ENCODE peak calls at places on chromosomes 4 and X, in seven cellular contexts. X is LoVo, A is hepatocyte, Z is COR-L47, B is KBM-7, D is thyroid gland, T is AG04449. R is an unnamed sample.

GRCh38 chrX:9942086-9942485 is 25.1 kb upstream of the CLDN34 start:
- DNase-seq in X (no peak), A (no peak), Z (no peak), B (peak; percentile 92), D (no peak), T (no peak), R (no peak)

GRCh38 chrX:119238557-119238956 is 2.5 kb downstream of the PGRMC1 start:
- DNase-seq in X (no peak), A (no peak), Z (no peak), B (no peak), D (no peak), T (no peak), R (no peak)

GRCh38 chr4:39043058-39043696 is 11.0 kb upstream of the TMEM156 start:
- DNase-seq in X (peak; percentile 44), A (peak; percentile 36), Z (no peak), B (no peak), D (no peak), T (no peak), R (peak; percentile 94)

GRCh38 chrX:121336831-121337421 is 289.5 kb downstream of the GLUD2 start:
- DNase-seq in X (no peak), A (no peak), Z (peak; percentile 6), B (no peak), D (no peak), T (no peak), R (no peak)

GRCh38 chr4:70402762-70403161 is 5.0 kb downstream of the OPRPN start:
- DNase-seq in X (no peak), A (no peak), Z (no peak), B (no peak), D (no peak), T (no peak), R (no peak)

GRCh38 chr4:156291317-156291716 is 337.7 kb upstream of the CTSO start:
- DNase-seq in X (no peak), A (peak; percentile 19), Z (no peak), B (no peak), D (no peak), T (no peak), R (no peak)

GRCh38 chr4:71187399-71188196 is 151.2 kb upstream of the SLC4A4 start:
- DNase-seq in X (no peak), A (peak; percentile 37), Z (no peak), B (peak; percentile 20), D (peak; percentile 66), T (no peak), R (no peak)

GRCh38 chr4:17681921-17682566 is 67.6 kb downstream of the MED28 start:
- DNase-seq in X (no peak), A (no peak), Z (no peak), B (no peak), D (no peak), T (no peak), R (no peak)

GRCh38 chr4:33512397-33512796 is 2731.9 kb downstream of the ARAP2 start:
- DNase-seq in X (no peak), A (no peak), Z (no peak), B (peak; percentile 61), D (no peak), T (no peak), R (no peak)

GRCh38 chr4:139728840-139729239 is 63.2 kb downstream of the MGST2 start:
- DNase-seq in X (no peak), A (peak; percentile 61), Z (peak; percentile 85), B (no peak), D (no peak), T (no peak), R (peak; percentile 38)

GRCh38 chr4:120680647-120681228 is 241.8 kb downstream of the PRDM5 start:
- DNase-seq in X (no peak), A (no peak), Z (no peak), B (no peak), D (no peak), T (no peak), R (no peak)

GRCh38 chr4:12929784-12930183 is 554.4 kb downstream of the RAB28 start:
- DNase-seq in X (no peak), A (no peak), Z (no peak), B (no peak), D (no peak), T (no peak), R (no peak)

GRCh38 chrX:70433848-70434351 is 10.7 kb upstream of the DLG3 start:
- DNase-seq in X (peak; percentile 74), A (peak; percentile 83), Z (peak; percentile 42), B (peak; percentile 91), D (peak; percentile 65), T (no peak), R (peak; percentile 54)

GRCh38 chrX:115584715-115585114 is 23.7 kb downstream of the PLS3 start:
- DNase-seq in X (no peak), A (no peak), Z (no peak), B (no peak), D (no peak), T (no peak), R (no peak)

GRCh38 chrX:14243823-14244222 is 214.1 kb upstream of the GEMIN8 start:
- DNase-seq in X (no peak), A (no peak), Z (no peak), B (no peak), D (no peak), T (no peak), R (no peak)

GRCh38 chrX:6448003-6448402 is 86.9 kb downstream of the VCX3A start:
- DNase-seq in X (no peak), A (no peak), Z (no peak), B (no peak), D (no peak), T (no peak), R (no peak)

GRCh38 chr4:144374065-144374464 is 233.5 kb upstream of the GYPA start:
- DNase-seq in X (no peak), A (no peak), Z (no peak), B (no peak), D (no peak), T (no peak), R (no peak)

GRCh38 chrX:53481093-53481492 is 46.9 kb upstream of the HSD17B10 start:
- DNase-seq in X (no peak), A (no peak), Z (peak; percentile 0), B (peak; percentile 58), D (no peak), T (no peak), R (no peak)

GRCh38 chr4:6391852-6392188 is 80.6 kb downstream of the PPP2R2C start:
- DNase-seq in X (no peak), A (no peak), Z (no peak), B (no peak), D (no peak), T (no peak), R (no peak)

GRCh38 chr4:139655116-139655515 is 10.5 kb upstream of the MGST2 start:
- DNase-seq in X (no peak), A (peak; percentile 54), Z (peak; percentile 60), B (peak; percentile 54), D (no peak), T (no peak), R (peak; percentile 65)

GRCh38 chrX:17706676-17707075 is 30.6 kb upstream of the SCML1 start:
- DNase-seq in X (no peak), A (peak; percentile 24), Z (no peak), B (no peak), D (no peak), T (peak; percentile 65), R (peak; percentile 89)

GRCh38 chrX:153600032-153600373 is 1.1 kb upstream of the CCNQ start:
- DNase-seq in X (no peak), A (no peak), Z (no peak), B (peak; percentile 37), D (no peak), T (no peak), R (no peak)

GRCh38 chr4:24842356-24842755 is 47.0 kb downstream of the SOD3 start:
- DNase-seq in X (no peak), A (no peak), Z (no peak), B (no peak), D (no peak), T (no peak), R (no peak)

GRCh38 chr4:3252831-3253641 is 4.1 kb downstream of the MSANTD1 start:
- DNase-seq in X (no peak), A (no peak), Z (no peak), B (no peak), D (no peak), T (no peak), R (no peak)

GRCh38 chrX:103831342-103831802 is 685 bp downstream of the RAB9B start:
- DNase-seq in X (peak; percentile 43), A (peak; percentile 89), Z (peak; percentile 56), B (peak; percentile 46), D (no peak), T (no peak), R (no peak)

GRCh38 chrX:87890437-87890836 is 372.8 kb downstream of the KLHL4 start:
- DNase-seq in X (no peak), A (no peak), Z (no peak), B (no peak), D (no peak), T (no peak), R (no peak)

GRCh38 chr4:121923306-121923705 is 28.6 kb downstream of the TRPC3 start:
- DNase-seq in X (no peak), A (no peak), Z (no peak), B (no peak), D (no peak), T (no peak), R (no peak)

GRCh38 chrX:149022485-149022884 is 482.6 kb downstream of the IDS start:
- DNase-seq in X (no peak), A (no peak), Z (no peak), B (no peak), D (no peak), T (no peak), R (no peak)

GRCh38 chrX:119516157-119516702 is 48.0 kb downstream of the SLC25A5 start:
- DNase-seq in X (peak; percentile 44), A (peak; percentile 76), Z (peak; percentile 29), B (peak; percentile 92), D (peak; percentile 21), T (no peak), R (peak; percentile 57)

GRCh38 chrX:3711331-3711917 is 2.0 kb downstream of the PRKX start:
- DNase-seq in X (no peak), A (no peak), Z (peak; percentile 5), B (no peak), D (no peak), T (no peak), R (no peak)

GRCh38 chr4:26753642-26754041 is 107.0 kb upstream of the STIM2 start:
- DNase-seq in X (no peak), A (peak; percentile 39), Z (no peak), B (no peak), D (peak; percentile 75), T (no peak), R (no peak)

GRCh38 chr4:105624530-105624929 is 72.1 kb downstream of the ARHGEF38 start:
- DNase-seq in X (peak; percentile 26), A (no peak), Z (no peak), B (no peak), D (peak; percentile 40), T (no peak), R (no peak)

GRCh38 chrX:70208479-70208878 is 26.0 kb upstream of the AWAT1 start:
- DNase-seq in X (no peak), A (no peak), Z (no peak), B (no peak), D (no peak), T (no peak), R (no peak)

GRCh38 chrX:100685284-100685996 is 41.4 kb downstream of the SRPX2 start:
- DNase-seq in X (peak; percentile 51), A (peak; percentile 77), Z (peak; percentile 27), B (peak; percentile 92), D (peak; percentile 68), T (peak; percentile 19), R (peak; percentile 62)

GRCh38 chrX:345020-345925 is 26.7 kb upstream of the GTPBP6 start:
- DNase-seq in X (no peak), A (no peak), Z (no peak), B (no peak), D (no peak), T (no peak), R (no peak)

R was measured in HepG2.